ENCODE peak calls at places on chromosomes 1 and 21, in eight cellular contexts. One of them, this sample, is unnamed.

GRCh38 chr21:45383111-45383614 is 21.8 kb upstream of the COL18A1 start:
- DNase-seq in brain microvascular endothelial cell: no peak
- DNase-seq in T-helper 17 cell: no peak
- DNase-seq in neural progenitor cell: no peak
- DNase-seq in iPS-NIHi11: no peak
- DNase-seq in substantia nigra: no peak
- DNase-seq in foreskin fibroblast: no peak
- DNase-seq in left cardiac atrium: peak
- DNase-seq in this sample: no peak

GRCh38 chr21:38742580-38743260 is 63.0 kb upstream of the ETS2 start:
- DNase-seq in brain microvascular endothelial cell: no peak
- DNase-seq in neural progenitor cell: no peak
- DNase-seq in iPS-NIHi11: no peak
- DNase-seq in foreskin fibroblast: no peak
- DNase-seq in left cardiac atrium: no peak
- DNase-seq in T-helper 17 cell: no peak
- DNase-seq in substantia nigra: no peak
- DNase-seq in this sample: no peak

GRCh38 chr21:44867999-44868700 is 5.3 kb downstream of the PTTG1IP start:
- DNase-seq in foreskin fibroblast: no peak
- DNase-seq in brain microvascular endothelial cell: no peak
- DNase-seq in T-helper 17 cell: peak
- DNase-seq in left cardiac atrium: no peak
- DNase-seq in substantia nigra: no peak
- DNase-seq in neural progenitor cell: no peak
- DNase-seq in iPS-NIHi11: no peak
- DNase-seq in this sample: no peak

GRCh38 chr1:113396585-113396984 is 6.3 kb downstream of the MAGI3 start:
- DNase-seq in brain microvascular endothelial cell: peak
- DNase-seq in substantia nigra: no peak
- DNase-seq in T-helper 17 cell: no peak
- DNase-seq in foreskin fibroblast: peak
- DNase-seq in iPS-NIHi11: no peak
- DNase-seq in neural progenitor cell: no peak
- DNase-seq in left cardiac atrium: no peak
- DNase-seq in this sample: no peak

GRCh38 chr1:200445213-200445612 is 35.4 kb upstream of the ZNF281 start:
- DNase-seq in foreskin fibroblast: peak
- DNase-seq in iPS-NIHi11: no peak
- DNase-seq in substantia nigra: no peak
- DNase-seq in T-helper 17 cell: no peak
- DNase-seq in brain microvascular endothelial cell: peak
- DNase-seq in left cardiac atrium: no peak
- DNase-seq in neural progenitor cell: no peak
- DNase-seq in this sample: no peak

GRCh38 chr1:71561729-71562128 is 480.9 kb upstream of the ZRANB2 start:
- DNase-seq in brain microvascular endothelial cell: no peak
- DNase-seq in foreskin fibroblast: peak
- DNase-seq in substantia nigra: no peak
- DNase-seq in left cardiac atrium: no peak
- DNase-seq in neural progenitor cell: no peak
- DNase-seq in iPS-NIHi11: no peak
- DNase-seq in T-helper 17 cell: no peak
- DNase-seq in this sample: no peak

GRCh38 chr1:171014878-171015277 is 75.8 kb upstream of the FMO3 start:
- DNase-seq in left cardiac atrium: no peak
- DNase-seq in substantia nigra: no peak
- DNase-seq in brain microvascular endothelial cell: no peak
- DNase-seq in foreskin fibroblast: no peak
- DNase-seq in iPS-NIHi11: no peak
- DNase-seq in neural progenitor cell: no peak
- DNase-seq in T-helper 17 cell: no peak
- DNase-seq in this sample: no peak

GRCh38 chr1:63326473-63327380 is 4.4 kb downstream of the FOXD3 start:
- DNase-seq in left cardiac atrium: no peak
- DNase-seq in T-helper 17 cell: no peak
- DNase-seq in iPS-NIHi11: no peak
- DNase-seq in substantia nigra: no peak
- DNase-seq in brain microvascular endothelial cell: no peak
- DNase-seq in neural progenitor cell: peak
- DNase-seq in foreskin fibroblast: no peak
- DNase-seq in this sample: peak

GRCh38 chr1:175620380-175620779 is 123.0 kb downstream of the TNR start:
- DNase-seq in foreskin fibroblast: no peak
- DNase-seq in brain microvascular endothelial cell: no peak
- DNase-seq in substantia nigra: no peak
- DNase-seq in neural progenitor cell: peak
- DNase-seq in left cardiac atrium: no peak
- DNase-seq in iPS-NIHi11: no peak
- DNase-seq in T-helper 17 cell: no peak
- DNase-seq in this sample: no peak

GRCh38 chr1:211897011-211897410 is 66.4 kb upstream of the LPGAT1 start:
- DNase-seq in T-helper 17 cell: no peak
- DNase-seq in brain microvascular endothelial cell: peak
- DNase-seq in left cardiac atrium: no peak
- DNase-seq in neural progenitor cell: no peak
- DNase-seq in iPS-NIHi11: no peak
- DNase-seq in foreskin fibroblast: no peak
- DNase-seq in substantia nigra: no peak
- DNase-seq in this sample: no peak

GRCh38 chr21:35932232-35932911 is 128.0 kb downstream of the SETD4 start:
- DNase-seq in neural progenitor cell: no peak
- DNase-seq in iPS-NIHi11: no peak
- DNase-seq in T-helper 17 cell: no peak
- DNase-seq in foreskin fibroblast: peak
- DNase-seq in substantia nigra: no peak
- DNase-seq in left cardiac atrium: peak
- DNase-seq in brain microvascular endothelial cell: peak
- DNase-seq in this sample: peak

GRCh38 chr21:31530918-31531705 is 128.4 kb upstream of the SOD1 start:
- DNase-seq in neural progenitor cell: no peak
- DNase-seq in T-helper 17 cell: no peak
- DNase-seq in foreskin fibroblast: no peak
- DNase-seq in left cardiac atrium: peak
- DNase-seq in substantia nigra: no peak
- DNase-seq in brain microvascular endothelial cell: no peak
- DNase-seq in iPS-NIHi11: no peak
- DNase-seq in this sample: peak

GRCh38 chr1:108563808-108564207 is 3.9 kb downstream of the EEIG2 start:
- DNase-seq in brain microvascular endothelial cell: no peak
- DNase-seq in foreskin fibroblast: no peak
- DNase-seq in left cardiac atrium: no peak
- DNase-seq in neural progenitor cell: no peak
- DNase-seq in substantia nigra: no peak
- DNase-seq in T-helper 17 cell: no peak
- DNase-seq in iPS-NIHi11: no peak
- DNase-seq in this sample: no peak

GRCh38 chr1:31617917-31618746 is 643 bp downstream of the HCRTR1 start:
- DNase-seq in iPS-NIHi11: peak
- DNase-seq in brain microvascular endothelial cell: no peak
- DNase-seq in foreskin fibroblast: no peak
- DNase-seq in neural progenitor cell: peak
- DNase-seq in substantia nigra: no peak
- DNase-seq in T-helper 17 cell: no peak
- DNase-seq in left cardiac atrium: peak
- DNase-seq in this sample: peak

GRCh38 chr1:182092336-182092735 is 30.8 kb upstream of the ZNF648 start:
- DNase-seq in iPS-NIHi11: no peak
- DNase-seq in left cardiac atrium: no peak
- DNase-seq in brain microvascular endothelial cell: peak
- DNase-seq in foreskin fibroblast: no peak
- DNase-seq in substantia nigra: no peak
- DNase-seq in neural progenitor cell: no peak
- DNase-seq in T-helper 17 cell: no peak
- DNase-seq in this sample: no peak

GRCh38 chr1:66443793-66444192 is 90.2 kb upstream of the SGIP1 start:
- DNase-seq in left cardiac atrium: no peak
- DNase-seq in T-helper 17 cell: no peak
- DNase-seq in substantia nigra: no peak
- DNase-seq in foreskin fibroblast: no peak
- DNase-seq in iPS-NIHi11: no peak
- DNase-seq in brain microvascular endothelial cell: no peak
- DNase-seq in neural progenitor cell: no peak
- DNase-seq in this sample: peak

GRCh38 chr1:108010581-108010980 is 45.6 kb upstream of the VAV3 start:
- DNase-seq in left cardiac atrium: no peak
- DNase-seq in foreskin fibroblast: no peak
- DNase-seq in T-helper 17 cell: no peak
- DNase-seq in brain microvascular endothelial cell: no peak
- DNase-seq in neural progenitor cell: no peak
- DNase-seq in iPS-NIHi11: no peak
- DNase-seq in substantia nigra: no peak
- DNase-seq in this sample: no peak

GRCh38 chr1:29532741-29533140 is 296.4 kb downstream of the PTPRU start:
- DNase-seq in brain microvascular endothelial cell: no peak
- DNase-seq in neural progenitor cell: no peak
- DNase-seq in substantia nigra: no peak
- DNase-seq in foreskin fibroblast: no peak
- DNase-seq in left cardiac atrium: no peak
- DNase-seq in iPS-NIHi11: no peak
- DNase-seq in T-helper 17 cell: no peak
- DNase-seq in this sample: no peak

GRCh38 chr1:223515416-223515815 is 122.2 kb downstream of the CCDC185 start:
- DNase-seq in iPS-NIHi11: no peak
- DNase-seq in left cardiac atrium: no peak
- DNase-seq in neural progenitor cell: no peak
- DNase-seq in brain microvascular endothelial cell: no peak
- DNase-seq in T-helper 17 cell: no peak
- DNase-seq in substantia nigra: no peak
- DNase-seq in foreskin fibroblast: no peak
- DNase-seq in this sample: no peak

GRCh38 chr21:22691643-22692042 is 1693.4 kb downstream of the NCAM2 start:
- DNase-seq in T-helper 17 cell: no peak
- DNase-seq in left cardiac atrium: no peak
- DNase-seq in brain microvascular endothelial cell: no peak
- DNase-seq in foreskin fibroblast: no peak
- DNase-seq in substantia nigra: no peak
- DNase-seq in iPS-NIHi11: no peak
- DNase-seq in neural progenitor cell: no peak
- DNase-seq in this sample: no peak

GRCh38 chr1:161999318-162000052 is 24.2 kb downstream of the OLFML2B start:
- DNase-seq in foreskin fibroblast: no peak
- DNase-seq in left cardiac atrium: no peak
- DNase-seq in iPS-NIHi11: no peak
- DNase-seq in neural progenitor cell: no peak
- DNase-seq in substantia nigra: no peak
- DNase-seq in T-helper 17 cell: no peak
- DNase-seq in brain microvascular endothelial cell: no peak
- DNase-seq in this sample: no peak

GRCh38 chr1:168801032-168801745 is 72.2 kb upstream of the DPT start:
- DNase-seq in neural progenitor cell: peak
- DNase-seq in left cardiac atrium: no peak
- DNase-seq in T-helper 17 cell: no peak
- DNase-seq in foreskin fibroblast: no peak
- DNase-seq in brain microvascular endothelial cell: no peak
- DNase-seq in iPS-NIHi11: no peak
- DNase-seq in substantia nigra: no peak
- DNase-seq in this sample: no peak

GRCh38 chr21:36065497-36066036 is 4.3 kb upstream of the CBR1 start:
- DNase-seq in left cardiac atrium: no peak
- DNase-seq in substantia nigra: no peak
- DNase-seq in iPS-NIHi11: no peak
- DNase-seq in brain microvascular endothelial cell: peak
- DNase-seq in neural progenitor cell: no peak
- DNase-seq in foreskin fibroblast: peak
- DNase-seq in T-helper 17 cell: no peak
- DNase-seq in this sample: no peak

GRCh38 chr1:222061711-222062359 is 319.9 kb upstream of the DUSP10 start:
- DNase-seq in substantia nigra: no peak
- DNase-seq in neural progenitor cell: no peak
- DNase-seq in iPS-NIHi11: no peak
- DNase-seq in T-helper 17 cell: no peak
- DNase-seq in left cardiac atrium: no peak
- DNase-seq in brain microvascular endothelial cell: no peak
- DNase-seq in foreskin fibroblast: no peak
- DNase-seq in this sample: no peak

GRCh38 chr1:2188336-2188735 is 6.2 kb downstream of the FAAP20 start:
- DNase-seq in T-helper 17 cell: no peak
- DNase-seq in iPS-NIHi11: no peak
- DNase-seq in substantia nigra: no peak
- DNase-seq in brain microvascular endothelial cell: no peak
- DNase-seq in neural progenitor cell: no peak
- DNase-seq in left cardiac atrium: no peak
- DNase-seq in foreskin fibroblast: no peak
- DNase-seq in this sample: no peak

GRCh38 chr1:211581521-211581920 is 2.6 kb upstream of the SLC30A1 start:
- DNase-seq in iPS-NIHi11: no peak
- DNase-seq in left cardiac atrium: peak
- DNase-seq in substantia nigra: no peak
- DNase-seq in foreskin fibroblast: peak
- DNase-seq in brain microvascular endothelial cell: no peak
- DNase-seq in neural progenitor cell: no peak
- DNase-seq in T-helper 17 cell: no peak
- DNase-seq in this sample: no peak

This sample was measured in left kidney.